ENCODE peak calls at places on chromosomes 4 and X, in nine cellular contexts. J is stimulated activated naive B cell treated with anti-CD40 and anti-IgM and Interleukin-4, amounts not matched to agents 10 μg/mL and 1 μg/mL and 100 μg/mL, for 72 hours; Z is COR-L47; N is NCI-H2081; I is B cell; R is tibial artery; G is AG08395; W is left lobe of liver; F is memory B cell. L is an unnamed sample.

GRCh38 chr4:184861047-184861446 is 35.3 kb upstream of the ACSL1 start:
- DNase-seq in R (no peak), I (no peak), W (no peak), J (no peak), F (no peak), G (no peak), N (no peak), Z (no peak), L (no peak)

GRCh38 chr4:115260195-115260594 is 146.8 kb upstream of the NDST4 start:
- DNase-seq in R (no peak), I (no peak), W (no peak), Z (no peak), N (no peak), G (no peak), F (no peak), J (no peak), L (no peak)

GRCh38 chr4:128565565-128566186 is 243.8 kb upstream of the JADE1 start:
- DNase-seq in W (no peak), N (no peak), I (peak; percentile 18), G (peak; percentile 31), F (no peak), J (peak; percentile 6), Z (peak; percentile 41), R (no peak), L (no peak)

GRCh38 chr4:680565-680930 is 6.2 kb downstream of the MYL5 start:
- DNase-seq in Z (no peak), R (no peak), W (no peak), G (peak; percentile 41), I (no peak), N (no peak), J (no peak), F (no peak), L (no peak)

GRCh38 chr4:149311076-149311475 is 504.6 kb downstream of the IQCM start:
- DNase-seq in R (no peak), I (no peak), F (no peak), Z (no peak), W (no peak), N (no peak), J (no peak), G (peak; percentile 6), L (no peak)

GRCh38 chr4:19850909-19851308 is 400.8 kb upstream of the SLIT2 start:
- DNase-seq in N (no peak), I (no peak), W (no peak), R (no peak), J (no peak), G (peak; percentile 25), F (no peak), Z (no peak), L (no peak)

GRCh38 chr4:153296424-153296823 is 48.1 kb upstream of the MND1 start:
- DNase-seq in Z (no peak), N (no peak), G (peak; percentile 87), F (no peak), I (no peak), W (no peak), J (no peak), R (no peak), L (no peak)

GRCh38 chrX:77628294-77629025 is 157.6 kb downstream of the ATRX start:
- DNase-seq in F (no peak), J (no peak), I (no peak), Z (no peak), W (no peak), N (no peak), R (no peak), G (peak; percentile 2), L (no peak)

GRCh38 chr4:76898385-76898692 is 395 bp upstream of the SOWAHB start:
- DNase-seq in I (no peak), F (no peak), R (no peak), J (no peak), Z (no peak), W (no peak), N (no peak), G (no peak), L (no peak)

GRCh38 chrX:96433409-96434122 is 251.1 kb upstream of the DIAPH2 start:
- DNase-seq in F (no peak), N (no peak), I (no peak), Z (no peak), R (no peak), J (no peak), W (no peak), G (no peak), L (no peak)

GRCh38 chrX:63282077-63282476 is 69.1 kb downstream of the SPIN4 start:
- DNase-seq in I (no peak), R (no peak), G (no peak), N (no peak), Z (no peak), J (no peak), W (no peak), F (no peak), L (no peak)

GRCh38 chr4:53714377-53715140 is 123.3 kb upstream of the LNX1 start:
- DNase-seq in F (no peak), Z (no peak), R (no peak), G (peak; percentile 70), N (no peak), W (no peak), J (no peak), I (no peak), L (no peak)

GRCh38 chr4:3311489-3312171 is 18.8 kb downstream of the RGS12 start:
- DNase-seq in G (no peak), N (no peak), I (no peak), W (no peak), F (no peak), R (peak; percentile 39), J (no peak), Z (no peak), L (peak; percentile 19)

GRCh38 chrX:86806786-86807185 is 658.5 kb downstream of the DACH2 start:
- DNase-seq in I (no peak), F (no peak), N (no peak), J (no peak), G (no peak), W (no peak), Z (no peak), R (no peak), L (no peak)

GRCh38 chr4:113106076-113106475 is 56.6 kb downstream of the ANK2 start:
- DNase-seq in Z (peak; percentile 23), I (no peak), N (no peak), G (peak; percentile 64), F (no peak), W (no peak), J (no peak), R (no peak), L (no peak)

GRCh38 chr4:152936446-152937279 is 540 bp downstream of the FHDC1 start:
- DNase-seq in I (peak; percentile 66), G (peak; percentile 36), W (peak; percentile 51), N (no peak), F (peak; percentile 18), Z (no peak), J (no peak), R (no peak), L (no peak)

GRCh38 chrX:22366166-22366702 is 93.5 kb downstream of the CBLL2 start:
- DNase-seq in F (no peak), W (no peak), G (no peak), R (no peak), I (no peak), Z (no peak), N (no peak), J (no peak), L (no peak)

GRCh38 chr4:1618438-1618837 is 65.7 kb downstream of the FAM53A start:
- DNase-seq in W (no peak), R (no peak), J (no peak), N (no peak), Z (no peak), F (no peak), G (no peak), I (no peak), L (no peak)

GRCh38 chr4:149631629-149632028 is 184.0 kb downstream of the IQCM start:
- DNase-seq in Z (no peak), N (no peak), R (no peak), I (no peak), W (no peak), F (no peak), G (no peak), J (no peak), L (no peak)

GRCh38 chr4:173415092-173415491 is 16.2 kb upstream of the SCRG1 start:
- DNase-seq in N (no peak), G (no peak), F (no peak), J (no peak), I (no peak), W (no peak), Z (no peak), R (no peak), L (no peak)

GRCh38 chrX:115616943-115617563 is 56.1 kb downstream of the PLS3 start:
- DNase-seq in I (no peak), F (no peak), G (peak; percentile 10), Z (no peak), W (no peak), J (peak; percentile 1), N (no peak), R (no peak), L (no peak)

GRCh38 chr4:76781698-76782595 is 116.0 kb downstream of the SOWAHB start:
- DNase-seq in N (no peak), R (no peak), J (no peak), I (no peak), W (no peak), G (peak; percentile 90), Z (no peak), F (no peak), L (no peak)

GRCh38 chrX:129706395-129707072 is 32.2 kb upstream of the XPNPEP2 start:
- DNase-seq in G (no peak), R (peak; percentile 79), W (peak; percentile 47), I (no peak), Z (peak; percentile 62), N (peak; percentile 9), J (no peak), F (no peak), L (no peak)

GRCh38 chr4:6440506-6441201 is 31.8 kb downstream of the PPP2R2C start:
- DNase-seq in R (no peak), F (no peak), W (no peak), Z (no peak), N (no peak), G (no peak), I (no peak), J (no peak), L (no peak)

GRCh38 chr4:181364504-181364903 is 878.7 kb upstream of the TENM3 start:
- DNase-seq in I (no peak), W (no peak), J (no peak), N (no peak), Z (no peak), R (no peak), G (peak; percentile 2), F (no peak), L (no peak)

GRCh38 chr4:169159614-169160013 is 111.1 kb downstream of the SH3RF1 start:
- DNase-seq in N (no peak), R (no peak), I (no peak), Z (no peak), W (no peak), J (no peak), F (no peak), G (peak; percentile 58), L (no peak)

GRCh38 chr4:6782147-6782845 is at the start of gene KIAA0232:
- DNase-seq in F (peak; percentile 89), W (peak; percentile 95), J (peak; percentile 91), G (peak; percentile 96), R (peak; percentile 95), N (peak; percentile 94), Z (peak; percentile 92), I (peak; percentile 99), L (peak; percentile 97)

GRCh38 chrX:102624105-102624504 is 24.8 kb downstream of the ARMCX5 start:
- DNase-seq in R (no peak), G (no peak), W (no peak), N (no peak), F (no peak), J (no peak), I (no peak), Z (no peak), L (no peak)

GRCh38 chrX:46204721-46205422 is 340.3 kb downstream of the ZNF674 start:
- DNase-seq in I (no peak), R (no peak), F (no peak), N (no peak), J (no peak), W (no peak), Z (no peak), G (no peak), L (no peak)

GRCh38 chrX:47302396-47302795 is 68.0 kb upstream of the ZNF157 start:
- DNase-seq in I (no peak), R (no peak), F (no peak), N (no peak), J (no peak), W (no peak), G (no peak), Z (no peak), L (no peak)

GRCh38 chrX:3271485-3272186 is 74.8 kb downstream of the MXRA5 start:
- DNase-seq in I (no peak), N (no peak), F (no peak), J (no peak), Z (no peak), W (no peak), R (no peak), G (peak; percentile 82), L (no peak)

L was measured in activated effector memory CD4-positive, alpha-beta T cell treated with anti-CD3 and anti-CD28 coated beads, Interleukin-2, amount 50 U/mL, for 16 hours.